ENCODE peak calls at places on chromosomes 4 and X, in four cellular contexts. S is GM12891, U is breast epithelium, Z is prostate gland. Y is an unnamed sample.

GRCh38 chrX:39896951-39897740 is 200.6 kb downstream of the BCOR start:
- DNase-seq in S (no peak), U (peak), Z (peak), Y (no peak)

GRCh38 chrX:49848275-49848674 is 19.2 kb downstream of the PAGE4 start:
- DNase-seq in S (no peak), U (no peak), Z (no peak), Y (no peak)

GRCh38 chrX:49921109-49921508 is 1.3 kb upstream of the CLCN5 start:
- DNase-seq in S (no peak), U (no peak), Z (no peak), Y (no peak)

GRCh38 chr4:6281436-6282144 is 11.9 kb downstream of the WFS1 start:
- DNase-seq in S (no peak), U (no peak), Z (no peak), Y (no peak)

GRCh38 chr4:146835096-146835495 is 110.6 kb downstream of the TTC29 start:
- DNase-seq in S (no peak), U (no peak), Z (no peak), Y (no peak)

GRCh38 chrX:56564921-56565861 is 1.8 kb downstream of the UBQLN2 start:
- DNase-seq in S (no peak), U (no peak), Z (no peak), Y (no peak)

GRCh38 chr4:13633671-13634070 is 6.1 kb upstream of the BOD1L1 start:
- DNase-seq in S (no peak), U (no peak), Z (no peak), Y (no peak)

GRCh38 chrX:115067812-115068211 is 50.4 kb upstream of the IL13RA2 start:
- DNase-seq in S (no peak), U (no peak), Z (no peak), Y (no peak)

GRCh38 chr4:11312389-11312788 is 116.3 kb downstream of the HS3ST1 start:
- DNase-seq in S (no peak), U (no peak), Z (no peak), Y (no peak)

GRCh38 chrX:153727108-153727931 is 2.7 kb downstream of the ABCD1 start:
- DNase-seq in S (no peak), U (no peak), Z (peak), Y (no peak)

GRCh38 chrX:120358687-120359086 is 3.2 kb upstream of the ATP1B4 start:
- DNase-seq in S (no peak), U (no peak), Z (no peak), Y (no peak)

GRCh38 chr4:62953752-62954151 is 1455.5 kb downstream of the TECRL start:
- DNase-seq in S (no peak), U (no peak), Z (no peak), Y (no peak)

GRCh38 chr4:11532138-11532537 is 103.4 kb upstream of the HS3ST1 start:
- DNase-seq in S (no peak), U (no peak), Z (no peak), Y (no peak)

GRCh38 chr4:106530816-106531215 is 162.2 kb upstream of the GIMD1 start:
- DNase-seq in S (no peak), U (no peak), Z (no peak), Y (no peak)

GRCh38 chr4:99090511-99090910 is 1.9 kb upstream of the ADH5 start:
- DNase-seq in S (no peak), U (no peak), Z (no peak), Y (no peak)

GRCh38 chrX:116667346-116667745 is 204.6 kb upstream of the CT83 start:
- DNase-seq in S (no peak), U (no peak), Z (no peak), Y (no peak)

GRCh38 chrX:2499507-2499906 is 1.3 kb downstream of the DHRSX start:
- DNase-seq in S (no peak), U (no peak), Z (no peak), Y (no peak)

GRCh38 chrX:41733939-41734338 is 10.0 kb downstream of the GPR82 start:
- DNase-seq in S (peak), U (no peak), Z (no peak), Y (peak)

GRCh38 chr4:88320780-88321373 is 36.5 kb upstream of the PPM1K start:
- DNase-seq in S (peak), U (no peak), Z (no peak), Y (peak)

GRCh38 chr4:184439856-184440592 is 34.3 kb downstream of the IRF2 start:
- DNase-seq in S (no peak), U (no peak), Z (peak), Y (no peak)

GRCh38 chr4:86594559-86595425 is 677 bp downstream of the PTPN13 start:
- DNase-seq in S (no peak), U (peak), Z (peak), Y (no peak)

GRCh38 chrX:1427756-1428155 is 25.0 kb downstream of the ASMTL start:
- DNase-seq in S (no peak), U (no peak), Z (no peak), Y (no peak)

GRCh38 chrX:44946771-44947170 is 73.8 kb downstream of the KDM6A start:
- DNase-seq in S (no peak), U (no peak), Z (no peak), Y (no peak)

GRCh38 chrX:121008920-121009319 is 23.4 kb upstream of the CT47A1 start:
- DNase-seq in S (no peak), U (no peak), Z (no peak), Y (no peak)

GRCh38 chrX:138298268-138298667 is 413.2 kb downstream of the FGF13 start:
- DNase-seq in S (no peak), U (no peak), Z (no peak), Y (no peak)

GRCh38 chr4:107631568-107631967 is 88.5 kb downstream of the PAPSS1 start:
- DNase-seq in S (no peak), U (no peak), Z (peak), Y (no peak)

GRCh38 chr4:78569291-78569821 is 17.8 kb downstream of the ANXA3 start:
- DNase-seq in S (no peak), U (no peak), Z (no peak), Y (no peak)

DNA sequence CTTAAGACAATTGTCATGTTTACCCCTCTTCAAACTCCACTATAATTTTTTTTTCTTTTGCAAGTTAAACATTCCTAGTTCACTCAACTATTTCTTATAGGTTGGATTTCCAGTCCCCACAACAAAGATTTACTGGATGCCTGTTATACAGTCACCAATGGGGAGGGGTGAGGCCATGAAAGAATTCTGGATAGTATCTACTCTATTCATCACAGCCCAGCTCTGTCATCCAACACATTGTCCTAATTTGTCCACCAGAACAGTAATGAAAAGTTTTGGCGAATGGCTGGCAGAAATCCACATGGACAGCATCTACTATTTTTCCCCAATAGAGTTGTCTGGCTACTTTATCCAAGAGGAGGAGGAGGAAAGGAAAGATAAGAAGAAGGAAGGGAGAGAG is 192.7 kb upstream of the S100G start:
- DNase-seq in S (no peak), U (no peak), Z (no peak), Y (no peak)
- TF ChIP-seq POLR2AphosphoS5 in S (no peak), U (no peak), Z (no peak), Y (no peak)

DNA sequence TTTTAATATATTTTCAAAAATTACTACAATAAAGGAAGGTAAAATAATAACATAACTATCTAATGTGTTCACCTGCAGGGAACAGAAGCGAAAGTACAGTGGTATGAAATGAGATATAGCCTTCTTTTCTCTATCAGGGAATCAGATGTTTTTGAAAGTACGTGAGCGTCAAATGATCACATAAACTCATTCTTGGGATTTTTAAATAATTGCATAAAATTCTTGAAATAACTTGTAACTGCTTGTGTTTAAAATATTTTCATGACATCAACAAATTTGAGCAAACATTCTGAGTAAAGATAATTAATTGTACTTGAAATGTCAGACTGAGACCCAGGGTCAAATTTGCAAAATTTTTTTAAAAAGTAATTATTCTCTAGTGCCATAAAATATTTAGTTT is 193.5 kb upstream of the NEIL3 start:
- DNase-seq in S (no peak), U (no peak), Z (no peak), Y (no peak)
- TF ChIP-seq POLR2A in S (no peak), U (no peak), Z (no peak), Y (no peak)

GRCh38 chr4:37665347-37666009 is 20.7 kb downstream of the RELL1 start:
- DNase-seq in S (no peak), U (no peak), Z (no peak), Y (no peak)
- TF ChIP-seq POLR2AphosphoS5 in S (no peak), U (no peak), Z (no peak), Y (no peak)

GRCh38 chr4:2583092-2583491 is 46.6 kb downstream of the FAM193A start:
- DNase-seq in S (no peak), U (no peak), Z (no peak), Y (no peak)
- TF ChIP-seq POLR2A in S (no peak), U (no peak), Z (no peak), Y (no peak)

DNA sequence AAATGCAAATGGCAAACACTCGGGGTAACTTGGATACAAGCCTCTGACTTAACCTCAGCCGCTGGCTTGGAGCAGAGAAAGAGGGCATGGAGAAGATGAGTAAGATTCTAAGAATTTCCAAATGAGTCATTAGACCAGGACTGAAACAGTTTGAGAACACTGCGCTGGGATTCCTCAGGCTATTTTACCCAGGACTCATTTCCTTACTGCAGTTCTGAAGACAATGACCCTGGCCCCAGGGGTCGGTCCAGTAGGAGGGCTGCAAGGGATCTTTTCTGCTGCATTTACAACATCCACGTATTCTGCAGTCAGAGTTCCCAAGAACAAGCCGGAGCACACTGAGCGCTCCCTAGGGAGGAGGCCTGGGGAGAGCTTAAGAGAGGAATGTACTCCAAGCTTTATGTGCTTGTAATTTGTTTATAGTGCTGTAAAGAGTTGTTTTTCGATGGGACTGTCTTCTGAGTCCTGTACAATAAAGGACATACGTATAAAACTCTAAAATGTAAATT is 27.3 kb upstream of the SORBS2 start:
- DNase-seq in S (no peak), U (peak), Z (no peak), Y (no peak)
- TF ChIP-seq POLR2AphosphoS5 in S (no peak), U (no peak), Z (peak), Y (no peak)

DNA sequence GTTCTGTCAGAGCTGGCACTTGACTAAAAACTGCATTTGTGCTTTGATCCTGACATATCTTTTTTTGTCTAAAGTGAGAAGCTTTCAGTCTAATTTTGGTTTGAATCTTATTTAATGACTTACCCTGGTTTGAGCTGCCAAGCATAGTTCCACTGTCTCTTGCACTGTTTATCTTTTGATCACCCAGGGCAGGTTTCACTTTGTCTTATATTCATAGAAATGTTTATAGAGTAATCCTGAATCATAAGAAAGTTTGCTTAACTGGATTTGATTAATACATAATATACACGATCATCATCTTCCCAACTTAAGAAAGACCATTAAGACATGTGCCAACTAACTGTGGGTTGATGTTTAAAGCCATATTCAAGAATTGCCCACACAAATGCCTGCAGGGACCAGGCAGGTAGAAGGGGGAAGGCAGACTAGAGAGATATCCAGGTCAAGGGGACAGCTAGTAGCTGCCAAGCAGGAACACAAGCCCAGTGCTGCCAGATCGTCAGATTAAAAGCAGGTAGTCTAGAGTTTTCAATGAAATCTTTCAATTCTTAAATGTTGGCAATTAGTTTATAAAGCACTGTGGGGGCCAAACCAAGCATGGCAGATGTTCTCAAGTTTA is 1.9 kb downstream of the GK start:
- DNase-seq in S (no peak), U (no peak), Z (no peak), Y (no peak)
- TF ChIP-seq POLR2A in S (no peak), U (no peak), Z (no peak), Y (no peak)

DNA sequence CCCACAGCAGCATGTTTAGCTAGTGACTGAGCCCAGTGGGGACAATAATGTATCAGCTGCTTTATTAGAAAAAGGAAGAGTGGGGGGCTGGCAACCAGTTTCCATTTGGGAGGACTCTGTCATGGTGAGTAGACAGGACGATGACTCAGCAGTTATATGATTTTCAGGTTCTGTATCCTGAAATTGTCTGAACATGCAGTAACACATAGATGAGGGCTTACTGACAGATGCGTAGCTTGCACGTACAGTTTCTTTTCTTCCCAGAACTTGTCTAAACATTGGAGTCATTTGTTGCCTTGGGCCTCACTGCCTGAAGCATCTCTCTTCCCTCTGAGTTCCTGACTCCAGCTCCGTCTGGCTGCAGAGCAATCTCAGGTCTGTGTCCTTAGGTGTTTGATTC is 1415.6 kb upstream of the TENM3 start:
- DNase-seq in S (no peak), U (no peak), Z (no peak), Y (no peak)
- TF ChIP-seq POLR2AphosphoS5 in S (no peak), U (no peak), Z (no peak), Y (no peak)